ENCODE peak calls at places on chromosomes 3 and 15, in seven cellular contexts. A, R, I, M, N, E and G are unnamed samples.

GRCh38 chr15:68404056-68404798 is 27.7 kb downstream of the ITGA11 start:
- DNase-seq in E (no peak), I (no peak), A (peak), M (no peak), N (no peak), R (no peak), G (no peak)

GRCh38 chr3:152156880-152157279 is 111.8 kb upstream of the MBNL1 start:
- DNase-seq in N (no peak), E (no peak), A (no peak), R (no peak), M (no peak), I (no peak), G (no peak)

GRCh38 chr3:125965505-125965904 is 3.5 kb upstream of the ROPN1B start:
- DNase-seq in I (no peak), E (no peak), N (no peak), R (no peak), M (no peak), A (no peak), G (no peak)

GRCh38 chr3:9190276-9190675 is 59.2 kb downstream of the SRGAP3 start:
- DNase-seq in A (no peak), R (no peak), M (no peak), I (no peak), E (no peak), N (no peak), G (no peak)

GRCh38 chr15:100572362-100572983 is 29.5 kb downstream of the LINS1 start:
- DNase-seq in A (no peak), I (no peak), N (no peak), M (no peak), E (no peak), R (no peak), G (no peak)

GRCh38 chr15:88066758-88067157 is 189.8 kb downstream of the NTRK3 start:
- DNase-seq in R (no peak), M (no peak), N (no peak), E (no peak), A (no peak), I (no peak), G (no peak)

GRCh38 chr3:21645121-21645897 is 105.7 kb downstream of the ZNF385D start:
- DNase-seq in I (no peak), R (no peak), M (no peak), N (no peak), E (no peak), A (no peak), G (no peak)

GRCh38 chr15:83339396-83339795 is 54.9 kb upstream of the BNC1 start:
- DNase-seq in R (no peak), M (no peak), N (no peak), E (no peak), I (no peak), A (no peak), G (no peak)

GRCh38 chr3:128997486-128997885 is 3.6 kb upstream of the CFAP92 start:
- DNase-seq in R (no peak), I (no peak), M (no peak), N (no peak), A (no peak), E (no peak), G (no peak)

GRCh38 chr3:129597087-129597791 is 9.2 kb downstream of the PLXND1 start:
- DNase-seq in R (no peak), E (no peak), A (peak), I (no peak), M (no peak), N (no peak), G (no peak)

GRCh38 chr15:47331796-47332480 is 385.4 kb upstream of the SEMA6D start:
- DNase-seq in M (no peak), R (no peak), E (no peak), A (no peak), I (no peak), N (no peak), G (no peak)

GRCh38 chr3:61964566-61964965 is 403.2 kb downstream of the PTPRG start:
- DNase-seq in A (no peak), N (no peak), M (no peak), E (no peak), I (no peak), R (no peak), G (no peak)

GRCh38 chr3:59535791-59536221 is 486.0 kb upstream of the CFAP20DC start:
- DNase-seq in R (no peak), I (no peak), N (no peak), A (peak), E (no peak), M (no peak), G (no peak)

GRCh38 chr15:35329521-35329921 is 216.4 kb downstream of the DPH6 start:
- DNase-seq in R (no peak), E (no peak), I (no peak), M (no peak), N (no peak), A (no peak), G (no peak)

GRCh38 chr15:25378501-25378901 is 60.3 kb downstream of the UBE3A start:
- DNase-seq in E (no peak), R (no peak), I (no peak), A (no peak), N (no peak), M (no peak), G (no peak)

GRCh38 chr3:138328341-138328740 is 1.3 kb downstream of the NME9 start:
- DNase-seq in N (no peak), R (no peak), A (no peak), E (no peak), I (no peak), M (peak), G (no peak)

GRCh38 chr3:49476563-49476962 is 6.5 kb downstream of the DAG1 start:
- DNase-seq in E (no peak), R (no peak), N (no peak), A (no peak), I (no peak), M (no peak), G (no peak)

GRCh38 chr15:62972814-62973213 is 69.7 kb upstream of the TPM1 start:
- DNase-seq in E (no peak), M (peak), A (no peak), R (no peak), I (no peak), N (no peak), G (no peak)

GRCh38 chr15:99452728-99453643 is 112.8 kb upstream of the MEF2A start:
- DNase-seq in R (no peak), I (no peak), E (no peak), N (no peak), A (no peak), M (no peak), G (no peak)

GRCh38 chr15:71066983-71067382 is 48.3 kb upstream of the THSD4 start:
- DNase-seq in M (no peak), I (no peak), E (no peak), R (no peak), A (no peak), N (no peak), G (no peak)

GRCh38 chr15:78065284-78065872 is 12.1 kb downstream of the TBC1D2B start:
- DNase-seq in I (no peak), M (no peak), N (no peak), R (no peak), A (peak), E (no peak), G (no peak)

GRCh38 chr3:27943106-27943505 is 221.0 kb upstream of the EOMES start:
- DNase-seq in I (peak), E (peak), R (no peak), N (no peak), M (peak), A (no peak), G (no peak)

GRCh38 chr15:67025719-67026118 is 39.7 kb upstream of the SMAD3 start:
- DNase-seq in R (no peak), A (peak), M (peak), N (no peak), I (no peak), E (no peak), G (no peak)

GRCh38 chr15:88610756-88611231 is 10.3 kb upstream of the AEN start:
- DNase-seq in E (no peak), R (no peak), N (no peak), M (no peak), I (peak), A (no peak), G (no peak)

GRCh38 chr15:98953000-98953776 is 54.4 kb downstream of the PGPEP1L start:
- DNase-seq in E (peak), A (no peak), N (no peak), R (no peak), M (no peak), I (no peak), G (no peak)